ENCODE peak calls at places on chromosomes 1 and 21, in four cellular contexts. I is kidney tubule cell, U is aorta, H is right atrium auricular region. G is an unnamed sample.

GRCh38 chr1:226064168-226064815 is 1.8 kb downstream of the H3-3A start:
- DNase-seq in I (peak), U (no peak), H (no peak), G (no peak)

GRCh38 chr1:66626261-66626660 is 92.3 kb downstream of the SGIP1 start:
- DNase-seq in I (no peak), H (no peak), U (no peak), G (no peak)

GRCh38 chr1:160950657-160951056 is 4.0 kb downstream of the ITLN2 start:
- DNase-seq in U (no peak), I (no peak), H (no peak), G (no peak)

GRCh38 chr1:109959974-109960744 is 24.4 kb upstream of the AHCYL1 start:
- DNase-seq in I (peak), U (no peak), H (no peak), G (no peak)

GRCh38 chr1:23273450-23274133 is 56.3 kb upstream of the HTR1D start:
- DNase-seq in H (no peak), U (no peak), I (peak), G (no peak)

GRCh38 chr1:66944330-66945274 is 19.8 kb downstream of the MIER1 start:
- DNase-seq in H (no peak), I (peak), U (peak), G (no peak)

GRCh38 chr1:231091853-231092301 is 51.8 kb upstream of the FAM89A start:
- DNase-seq in U (no peak), H (peak), I (peak), G (no peak)

GRCh38 chr1:66380452-66381212 is 153.3 kb upstream of the SGIP1 start:
- DNase-seq in I (peak), H (no peak), U (peak), G (no peak)

GRCh38 chr1:94070746-94071318 is 50.1 kb downstream of the ABCA4 start:
- DNase-seq in I (no peak), H (no peak), U (no peak), G (no peak)

GRCh38 chr1:33547574-33547973 is 75.1 kb downstream of the ZSCAN20 start:
- DNase-seq in U (no peak), H (no peak), I (no peak), G (no peak)

GRCh38 chr21:41958886-41959563 is 5.2 kb upstream of the C2CD2 start:
- DNase-seq in H (no peak), I (peak), U (peak), G (no peak)

GRCh38 chr1:202234331-202235002 is 40.9 kb downstream of the LGR6 start:
- DNase-seq in I (peak), H (no peak), U (no peak), G (no peak)

GRCh38 chr21:45554477-45555175 is 12.4 kb upstream of the SLC19A1 start:
- DNase-seq in H (peak), U (peak), I (peak), G (peak)

GRCh38 chr1:92817986-92818764 is 13.7 kb upstream of the RPL5 start:
- DNase-seq in I (peak), U (no peak), H (no peak), G (no peak)

GRCh38 chr1:203954788-203955552 is 93.6 kb downstream of the SNRPE start:
- DNase-seq in U (no peak), H (no peak), I (no peak), G (no peak)

GRCh38 chr1:150576794-150577556 is 2.4 kb downstream of the MCL1 start:
- DNase-seq in I (peak), U (no peak), H (no peak), G (no peak)

GRCh38 chr1:45044916-45045315 is 32.9 kb downstream of the UROD start:
- DNase-seq in I (no peak), H (no peak), U (no peak), G (no peak)

GRCh38 chr1:224454337-224455055 is 19.9 kb upstream of the WDR26 start:
- DNase-seq in I (peak), U (no peak), H (no peak), G (no peak)

GRCh38 chr1:183023146-183023600 is at the start of gene LAMC1:
- DNase-seq in U (peak), H (peak), I (peak), G (peak)

GRCh38 chr1:215083408-215083961 is 948 bp downstream of the KCNK2 start:
- DNase-seq in I (peak), U (no peak), H (no peak), G (no peak)

G was measured in left ventricle myocardium inferior.